ENCODE peak calls at places on chromosomes 3 and 15, in eight cellular contexts. One of them, this sample, is unnamed.

GRCh38 chr3:50238549-50239026 is 2.6 kb downstream of the GNAI2 start:
- DNase-seq in CD4-positive, CD25-positive, alpha-beta regulatory T cell: no peak
- DNase-seq in stimulated activated CD4-positive, alpha-beta T cell treated with anti-CD3 and anti-CD28 coated beads, TNF-alpha, amount 100 ng/mL, for 48 hours: no peak
- DNase-seq in SK-MEL-5: no peak
- DNase-seq in kidney epithelial cell: no peak
- DNase-seq in substantia nigra: peak; percentile 71
- DNase-seq in endodermal cell: no peak
- DNase-seq in ELR: no peak
- DNase-seq in this sample: peak; percentile 30

GRCh38 chr3:13647314-13648059 is 98.6 kb downstream of the FBLN2 start:
- DNase-seq in CD4-positive, CD25-positive, alpha-beta regulatory T cell: no peak
- DNase-seq in stimulated activated CD4-positive, alpha-beta T cell treated with anti-CD3 and anti-CD28 coated beads, TNF-alpha, amount 100 ng/mL, for 48 hours: no peak
- DNase-seq in SK-MEL-5: no peak
- DNase-seq in kidney epithelial cell: no peak
- DNase-seq in substantia nigra: no peak
- DNase-seq in endodermal cell: no peak
- DNase-seq in ELR: peak; percentile 37
- DNase-seq in this sample: peak; percentile 27

GRCh38 chr3:187012609-187013051 is 82.3 kb downstream of the ST6GAL1 start:
- DNase-seq in CD4-positive, CD25-positive, alpha-beta regulatory T cell: no peak
- DNase-seq in stimulated activated CD4-positive, alpha-beta T cell treated with anti-CD3 and anti-CD28 coated beads, TNF-alpha, amount 100 ng/mL, for 48 hours: no peak
- DNase-seq in SK-MEL-5: no peak
- DNase-seq in kidney epithelial cell: no peak
- DNase-seq in substantia nigra: no peak
- DNase-seq in endodermal cell: no peak
- DNase-seq in ELR: peak; percentile 17
- DNase-seq in this sample: no peak

GRCh38 chr3:141227752-141228151 is 3.9 kb upstream of the PXYLP1 start:
- DNase-seq in CD4-positive, CD25-positive, alpha-beta regulatory T cell: no peak
- DNase-seq in stimulated activated CD4-positive, alpha-beta T cell treated with anti-CD3 and anti-CD28 coated beads, TNF-alpha, amount 100 ng/mL, for 48 hours: no peak
- DNase-seq in SK-MEL-5: no peak
- DNase-seq in kidney epithelial cell: no peak
- DNase-seq in substantia nigra: no peak
- DNase-seq in endodermal cell: no peak
- DNase-seq in ELR: no peak
- DNase-seq in this sample: peak; percentile 77

GRCh38 chr3:63863150-63864007 is at the start of the genes ATXN7 and THOC7:
- DNase-seq in CD4-positive, CD25-positive, alpha-beta regulatory T cell: peak; percentile 66
- DNase-seq in stimulated activated CD4-positive, alpha-beta T cell treated with anti-CD3 and anti-CD28 coated beads, TNF-alpha, amount 100 ng/mL, for 48 hours: peak; percentile 43
- DNase-seq in SK-MEL-5: peak; percentile 68
- DNase-seq in kidney epithelial cell: no peak
- DNase-seq in substantia nigra: peak; percentile 30
- DNase-seq in endodermal cell: peak; percentile 88
- DNase-seq in ELR: peak; percentile 71
- DNase-seq in this sample: peak; percentile 51

GRCh38 chr15:48331796-48332641 is 790 bp downstream of the DUT start:
- DNase-seq in CD4-positive, CD25-positive, alpha-beta regulatory T cell: peak; percentile 53
- DNase-seq in stimulated activated CD4-positive, alpha-beta T cell treated with anti-CD3 and anti-CD28 coated beads, TNF-alpha, amount 100 ng/mL, for 48 hours: peak; percentile 59
- DNase-seq in SK-MEL-5: peak; percentile 60
- DNase-seq in kidney epithelial cell: no peak
- DNase-seq in substantia nigra: peak; percentile 85
- DNase-seq in endodermal cell: peak; percentile 87
- DNase-seq in ELR: peak; percentile 73
- DNase-seq in this sample: peak; percentile 88

GRCh38 chr15:65089206-65089824 is 12.8 kb downstream of the KBTBD13 start:
- DNase-seq in CD4-positive, CD25-positive, alpha-beta regulatory T cell: no peak
- DNase-seq in stimulated activated CD4-positive, alpha-beta T cell treated with anti-CD3 and anti-CD28 coated beads, TNF-alpha, amount 100 ng/mL, for 48 hours: no peak
- DNase-seq in SK-MEL-5: no peak
- DNase-seq in kidney epithelial cell: no peak
- DNase-seq in substantia nigra: no peak
- DNase-seq in endodermal cell: no peak
- DNase-seq in ELR: no peak
- DNase-seq in this sample: no peak

GRCh38 chr15:55868707-55869106 is 124.7 kb downstream of the NEDD4 start:
- DNase-seq in CD4-positive, CD25-positive, alpha-beta regulatory T cell: no peak
- DNase-seq in stimulated activated CD4-positive, alpha-beta T cell treated with anti-CD3 and anti-CD28 coated beads, TNF-alpha, amount 100 ng/mL, for 48 hours: no peak
- DNase-seq in SK-MEL-5: no peak
- DNase-seq in kidney epithelial cell: no peak
- DNase-seq in substantia nigra: no peak
- DNase-seq in endodermal cell: no peak
- DNase-seq in ELR: no peak
- DNase-seq in this sample: no peak

GRCh38 chr3:181103605-181104004 is 114.1 kb upstream of the DNAJC19 start:
- DNase-seq in CD4-positive, CD25-positive, alpha-beta regulatory T cell: no peak
- DNase-seq in stimulated activated CD4-positive, alpha-beta T cell treated with anti-CD3 and anti-CD28 coated beads, TNF-alpha, amount 100 ng/mL, for 48 hours: no peak
- DNase-seq in SK-MEL-5: peak; percentile 58
- DNase-seq in kidney epithelial cell: no peak
- DNase-seq in substantia nigra: no peak
- DNase-seq in endodermal cell: peak; percentile 69
- DNase-seq in ELR: peak; percentile 27
- DNase-seq in this sample: peak; percentile 44

GRCh38 chr15:27638950-27639349 is 460.2 kb downstream of the OCA2 start:
- DNase-seq in CD4-positive, CD25-positive, alpha-beta regulatory T cell: no peak
- DNase-seq in stimulated activated CD4-positive, alpha-beta T cell treated with anti-CD3 and anti-CD28 coated beads, TNF-alpha, amount 100 ng/mL, for 48 hours: no peak
- DNase-seq in SK-MEL-5: no peak
- DNase-seq in kidney epithelial cell: no peak
- DNase-seq in substantia nigra: no peak
- DNase-seq in endodermal cell: peak; percentile 50
- DNase-seq in ELR: no peak
- DNase-seq in this sample: no peak

GRCh38 chr3:178504128-178504527 is 32.1 kb upstream of the KCNMB2 start:
- DNase-seq in CD4-positive, CD25-positive, alpha-beta regulatory T cell: no peak
- DNase-seq in stimulated activated CD4-positive, alpha-beta T cell treated with anti-CD3 and anti-CD28 coated beads, TNF-alpha, amount 100 ng/mL, for 48 hours: no peak
- DNase-seq in SK-MEL-5: no peak
- DNase-seq in kidney epithelial cell: no peak
- DNase-seq in substantia nigra: no peak
- DNase-seq in endodermal cell: no peak
- DNase-seq in ELR: no peak
- DNase-seq in this sample: no peak

GRCh38 chr15:67840747-67841634 is 1.1 kb upstream of the RNU6-1 start:
- DNase-seq in CD4-positive, CD25-positive, alpha-beta regulatory T cell: no peak
- DNase-seq in stimulated activated CD4-positive, alpha-beta T cell treated with anti-CD3 and anti-CD28 coated beads, TNF-alpha, amount 100 ng/mL, for 48 hours: no peak
- DNase-seq in SK-MEL-5: peak; percentile 43
- DNase-seq in kidney epithelial cell: no peak
- DNase-seq in substantia nigra: peak; percentile 30
- DNase-seq in endodermal cell: peak; percentile 63
- DNase-seq in ELR: peak; percentile 55
- DNase-seq in this sample: no peak

GRCh38 chr3:33433843-33434242 is 6.4 kb downstream of the UBP1 start:
- DNase-seq in CD4-positive, CD25-positive, alpha-beta regulatory T cell: no peak
- DNase-seq in stimulated activated CD4-positive, alpha-beta T cell treated with anti-CD3 and anti-CD28 coated beads, TNF-alpha, amount 100 ng/mL, for 48 hours: no peak
- DNase-seq in SK-MEL-5: no peak
- DNase-seq in kidney epithelial cell: no peak
- DNase-seq in substantia nigra: no peak
- DNase-seq in endodermal cell: no peak
- DNase-seq in ELR: peak; percentile 26
- DNase-seq in this sample: no peak

GRCh38 chr15:65979316-65979715 is 110.0 kb downstream of the RAB11A start:
- DNase-seq in CD4-positive, CD25-positive, alpha-beta regulatory T cell: no peak
- DNase-seq in stimulated activated CD4-positive, alpha-beta T cell treated with anti-CD3 and anti-CD28 coated beads, TNF-alpha, amount 100 ng/mL, for 48 hours: no peak
- DNase-seq in SK-MEL-5: no peak
- DNase-seq in kidney epithelial cell: peak; percentile 50
- DNase-seq in substantia nigra: no peak
- DNase-seq in endodermal cell: no peak
- DNase-seq in ELR: peak; percentile 29
- DNase-seq in this sample: no peak

GRCh38 chr3:186097663-186098451 is 11.0 kb downstream of the ETV5 start:
- DNase-seq in CD4-positive, CD25-positive, alpha-beta regulatory T cell: no peak
- DNase-seq in stimulated activated CD4-positive, alpha-beta T cell treated with anti-CD3 and anti-CD28 coated beads, TNF-alpha, amount 100 ng/mL, for 48 hours: no peak
- DNase-seq in SK-MEL-5: peak; percentile 100
- DNase-seq in kidney epithelial cell: peak; percentile 73
- DNase-seq in substantia nigra: peak; percentile 85
- DNase-seq in endodermal cell: peak; percentile 94
- DNase-seq in ELR: no peak
- DNase-seq in this sample: peak; percentile 99

GRCh38 chr3:12750658-12751071 is 8.4 kb downstream of the TMEM40 start:
- DNase-seq in CD4-positive, CD25-positive, alpha-beta regulatory T cell: no peak
- DNase-seq in stimulated activated CD4-positive, alpha-beta T cell treated with anti-CD3 and anti-CD28 coated beads, TNF-alpha, amount 100 ng/mL, for 48 hours: peak; percentile 18
- DNase-seq in SK-MEL-5: no peak
- DNase-seq in kidney epithelial cell: no peak
- DNase-seq in substantia nigra: no peak
- DNase-seq in endodermal cell: no peak
- DNase-seq in ELR: peak; percentile 80
- DNase-seq in this sample: no peak

GRCh38 chr3:167728176-167728575 is 6.5 kb downstream of the PDCD10 start:
- DNase-seq in CD4-positive, CD25-positive, alpha-beta regulatory T cell: no peak
- DNase-seq in stimulated activated CD4-positive, alpha-beta T cell treated with anti-CD3 and anti-CD28 coated beads, TNF-alpha, amount 100 ng/mL, for 48 hours: no peak
- DNase-seq in SK-MEL-5: no peak
- DNase-seq in kidney epithelial cell: no peak
- DNase-seq in substantia nigra: no peak
- DNase-seq in endodermal cell: no peak
- DNase-seq in ELR: peak; percentile 79
- DNase-seq in this sample: no peak

This sample was measured in A673.